ENCODE peak calls at places on chromosomes 6 and 20, in six cellular contexts. Z is GM23248, E is HCT116, X is hepatocyte, J is neural progenitor cell, A is fibroblast of lung. P is an unnamed sample. For H4K20me1 and H3K79me2, the result is how much of the 10 kb centered on the place peaks cover.

GRCh38 chr6:158031445-158032353 is 50.0 kb downstream of the SYNJ2 start:
- DNase-seq in Z (peak), E (peak), X (peak), J (no peak), A (peak), P (no peak)

GRCh38 chr6:13131935-13132661 is 196.2 kb downstream of the TBC1D7 start:
- DNase-seq in Z (no peak), E (no peak), X (no peak), J (no peak), A (no peak), P (no peak)

GRCh38 chr20:41339957-41340326 is 679 bp upstream of the LPIN3 start:
- DNase-seq in Z (peak), E (peak), X (peak), J (peak), A (peak), P (peak)

GRCh38 chr6:129112591-129112990 is 229.7 kb downstream of the LAMA2 start:
- DNase-seq in Z (no peak), E (no peak), X (no peak), J (no peak), A (no peak), P (no peak)

GRCh38 chr6:83853968-83854501 is 875 bp downstream of the RIPPLY2 start:
- DNase-seq in Z (no peak), E (no peak), X (no peak), J (peak), A (no peak), P (no peak)

GRCh38 chr6:33297406-33297955 is 1.3 kb downstream of the RGL2 start:
- DNase-seq in Z (no peak), E (no peak), X (peak), J (peak), A (no peak), P (no peak)

GRCh38 chr20:48283470-48284110 is 498.3 kb upstream of the SULF2 start:
- DNase-seq in Z (peak), E (no peak), X (peak), J (no peak), A (peak), P (no peak)

GRCh38 chr20:50048420-50049166 is 64.4 kb downstream of the UBE2V1 start:
- DNase-seq in Z (peak), E (no peak), X (no peak), J (no peak), A (peak), P (no peak)

GRCh38 chr20:50838707-50839385 is 44.0 kb downstream of the BCAS4 start:
- DNase-seq in Z (no peak), E (no peak), X (no peak), J (no peak), A (peak), P (no peak)

GRCh38 chr6:110776413-110776812 is 38.9 kb downstream of the CDK19 start:
- DNase-seq in Z (no peak), E (no peak), X (no peak), J (no peak), A (no peak), P (no peak)

GRCh38 chr20:63273635-63274380 is 1.2 kb downstream of the ARFGAP1 start:
- DNase-seq in Z (peak), E (no peak), X (peak), J (peak), A (peak), P (no peak)

GRCh38 chr6:6614096-6614964 is 25.8 kb downstream of the LY86 start:
- DNase-seq in Z (peak), E (no peak), X (no peak), J (no peak), A (no peak), P (no peak)

GRCh38 chr6:157563611-157564284 is 182.8 kb downstream of the ZDHHC14 start:
- DNase-seq in Z (no peak), E (no peak), X (no peak), J (no peak), A (peak), P (peak)

GRCh38 chr6:87473419-87473903 is 687 bp downstream of the SLC35A1 start:
- DNase-seq in Z (peak), E (no peak), X (peak), J (peak), A (peak), P (peak)

GRCh38 chr6:63799313-63799712 is 163.7 kb downstream of the PHF3 start:
- DNase-seq in Z (no peak), E (no peak), X (no peak), J (no peak), A (no peak), P (no peak)

GRCh38 chr6:31888281-31889258 is 8.9 kb downstream of the EHMT2 start:
- DNase-seq in Z (peak), E (no peak), X (peak), J (peak), A (no peak), P (no peak)

GRCh38 chr6:155265843-155266535 is 2.2 kb downstream of the CLDN20 start:
- DNase-seq in Z (peak), E (no peak), X (no peak), J (no peak), A (no peak), P (no peak)

GRCh38 chr6:141548969-141549368 is 583.8 kb upstream of the GJE1 start:
- DNase-seq in Z (peak), E (no peak), X (no peak), J (no peak), A (peak), P (no peak)

GRCh38 chr6:166766769-166767168 is 139.7 kb upstream of the RPS6KA2 start:
- DNase-seq in Z (no peak), E (no peak), X (no peak), J (no peak), A (no peak), P (no peak)

GRCh38 chr20:47355489-47356219 is 845 bp downstream of the ZMYND8 start:
- DNase-seq in Z (peak), E (no peak), X (no peak), J (peak), A (peak), P (peak)

GRCh38 chr20:23626040-23626620 is 11.6 kb downstream of the CST3 start:
- DNase-seq in Z (peak), E (no peak), X (peak), J (no peak), A (no peak), P (no peak)

GRCh38 chr6:656460-657252 is at the start of gene HUS1B:
- DNase-seq in Z (no peak), E (no peak), X (no peak), J (no peak), A (no peak), P (no peak)

GRCh38 chr6:17584241-17584803 is 15.8 kb upstream of the FAM8A1 start:
- DNase-seq in Z (peak), E (peak), X (peak), J (peak), A (peak), P (peak)

GRCh38 chr6:103367212-103367611 is 1492.5 kb downstream of the HACE1 start:
- DNase-seq in Z (no peak), E (no peak), X (peak), J (peak), A (no peak), P (no peak)

GRCh38 chr20:58538752-58539151 is 23.6 kb upstream of the APCDD1L start:
- DNase-seq in Z (peak), E (no peak), X (no peak), J (no peak), A (peak), P (no peak)

GRCh38 chr6:118706702-118707101 is 55.3 kb upstream of the CEP85L start:
- DNase-seq in Z (peak), E (no peak), X (no peak), J (no peak), A (peak), P (no peak)

GRCh38 chr20:57907131-57908083 is 197.6 kb upstream of the PMEPA1 start:
- DNase-seq in Z (no peak), E (no peak), X (no peak), J (no peak), A (peak), P (no peak)

GRCh38 chr20:38645980-38646858 is 44.6 kb downstream of the ARHGAP40 start:
- DNase-seq in Z (peak), E (peak), X (peak), J (peak), A (peak), P (peak)

GRCh38 chr6:72969666-72970065 is 255.6 kb downstream of the KHDC1L start:
- DNase-seq in Z (no peak), E (no peak), X (no peak), J (no peak), A (no peak), P (no peak)

GRCh38 chr20:57429579-57430202 is 38.5 kb downstream of the RBM38 start:
- DNase-seq in Z (peak), E (peak), X (no peak), J (no peak), A (peak), P (no peak)

GRCh38 chr6:28841290-28841689 is 82.5 kb downstream of the TRIM27 start:
- DNase-seq in Z (no peak), E (no peak), X (no peak), J (peak), A (no peak), P (no peak)

GRCh38 chr6:142416179-142416578 is 114.4 kb downstream of the ADGRG6 start:
- DNase-seq in Z (peak), E (no peak), X (peak), J (no peak), A (peak), P (no peak)

GRCh38 chr6:31203345-31203979 is 33.0 kb upstream of the POU5F1 start:
- DNase-seq in Z (peak), E (peak), X (peak), J (no peak), A (peak), P (peak)

GRCh38 chr20:11248691-11249178 is 574.9 kb upstream of the JAG1 start:
- DNase-seq in Z (no peak), E (no peak), X (no peak), J (peak), A (no peak), P (no peak)

GRCh38 chr20:1334370-1334731 is 5.4 kb upstream of the SDCBP2 start:
- DNase-seq in Z (no peak), E (no peak), X (no peak), J (no peak), A (no peak), P (no peak)
- H4K20me1 ChIP-seq in Z (under half), E (under half), X (under half), J (under half), A (under half), P (under half)

DNA sequence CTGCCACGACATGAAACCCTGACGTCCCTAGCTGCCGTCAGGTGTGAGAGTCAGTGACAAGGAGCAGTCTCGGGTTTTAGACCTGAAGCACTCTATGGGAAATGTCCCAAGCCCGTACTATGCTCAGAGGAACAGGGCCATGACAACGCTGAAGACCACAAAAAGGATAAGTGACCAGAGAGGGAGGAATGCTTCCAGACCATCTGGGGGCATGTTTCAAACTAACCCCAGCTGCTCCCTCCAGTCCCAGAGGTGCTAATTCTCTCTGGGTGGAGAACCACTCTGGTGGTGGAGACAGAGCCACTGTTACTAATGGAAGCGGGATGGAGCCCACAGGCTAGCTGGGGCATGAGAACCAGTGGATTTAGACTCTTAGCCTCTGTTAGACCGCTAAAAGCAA is 8.7 kb downstream of the AURKA start:
- DNase-seq in Z (no peak), E (no peak), X (no peak), J (no peak), A (no peak), P (no peak)
- H3K79me2 ChIP-seq in Z (half or more), E (half or more), X (under half), J (half or more), A (half or more), P (half or more)

DNA sequence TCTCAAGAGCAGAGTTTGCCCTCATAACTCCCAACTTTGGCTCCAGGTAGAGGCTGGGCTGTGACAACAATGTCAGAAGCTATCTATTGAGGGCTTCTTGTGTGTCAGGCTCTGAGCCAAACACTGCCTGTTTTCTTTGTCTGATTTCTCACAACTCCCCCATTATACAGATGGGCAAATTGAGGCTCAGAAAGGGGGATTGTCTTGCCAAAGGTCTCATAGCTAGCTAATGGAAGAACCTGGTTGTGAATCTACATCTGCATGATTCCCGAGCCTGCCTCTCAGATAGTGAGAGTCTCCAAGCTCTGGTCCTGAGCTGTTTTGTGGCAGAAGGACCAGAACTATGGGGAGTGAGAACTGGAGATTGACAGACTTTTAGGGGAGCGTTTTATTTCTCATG is 1.4 kb downstream of the CD40 start:
- DNase-seq in Z (no peak), E (no peak), X (no peak), J (no peak), A (no peak), P (no peak)
- H3K4me2 ChIP-seq in Z (no peak), E (peak), X (no peak), J (peak), A (no peak), P (peak)

DNA sequence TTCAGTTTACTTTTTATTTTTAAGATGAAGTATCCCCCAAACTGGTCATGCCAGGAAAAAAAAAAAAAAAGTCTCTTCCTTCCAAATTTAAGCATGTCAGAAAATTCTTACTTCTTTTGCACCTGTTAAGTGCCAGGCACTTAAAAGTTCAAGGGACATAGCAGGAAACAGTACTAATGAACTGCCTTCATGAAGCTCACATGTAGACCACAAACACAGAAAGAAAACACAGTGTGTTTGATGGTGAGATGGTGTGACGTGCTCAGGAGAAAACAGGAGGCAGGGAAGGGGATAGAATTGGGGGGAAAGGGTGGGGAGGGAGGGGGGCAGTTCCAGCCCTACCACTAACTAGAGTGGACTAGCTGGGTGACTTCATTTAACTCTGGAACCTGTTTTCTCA is 73.4 kb downstream of the CDYL start:
- DNase-seq in Z (no peak), E (no peak), X (no peak), J (no peak), A (no peak), P (no peak)
- H4K20me1 ChIP-seq in Z (under half), E (under half), X (under half), J (half or more), A (under half), P (half or more)